ENCODE peak calls at places on chromosomes 11 and 22, in four cellular contexts. One of them, this sample, is unnamed.

GRCh38 chr11:92960886-92961285 is 8.6 kb upstream of the MTNR1B start:
- DNase-seq in H54: no peak
- DNase-seq in stimulated activated CD4-positive, alpha-beta T cell treated with anti-CD3 and anti-CD28 coated beads, TNF-alpha, amount 100 ng/mL, for 24 hours: no peak
- DNase-seq in HT1080: no peak
- DNase-seq in this sample: no peak

GRCh38 chr11:64885367-64886286 is 7.2 kb upstream of the EHD1 start:
- DNase-seq in HT1080: peak; percentile 49
- DNase-seq in H54: no peak
- DNase-seq in stimulated activated CD4-positive, alpha-beta T cell treated with anti-CD3 and anti-CD28 coated beads, TNF-alpha, amount 100 ng/mL, for 24 hours: no peak
- DNase-seq in this sample: peak; percentile 85

GRCh38 chr22:19079691-19080090 is 42.5 kb downstream of the DGCR2 start:
- DNase-seq in H54: no peak
- DNase-seq in HT1080: no peak
- DNase-seq in stimulated activated CD4-positive, alpha-beta T cell treated with anti-CD3 and anti-CD28 coated beads, TNF-alpha, amount 100 ng/mL, for 24 hours: no peak
- DNase-seq in this sample: no peak

GRCh38 chr11:116427903-116428637 is 344.7 kb downstream of the BUD13 start:
- DNase-seq in stimulated activated CD4-positive, alpha-beta T cell treated with anti-CD3 and anti-CD28 coated beads, TNF-alpha, amount 100 ng/mL, for 24 hours: no peak
- DNase-seq in H54: no peak
- DNase-seq in HT1080: peak; percentile 37
- DNase-seq in this sample: no peak

GRCh38 chr11:69442807-69443137 is 38.7 kb upstream of the LINC01488 start:
- DNase-seq in stimulated activated CD4-positive, alpha-beta T cell treated with anti-CD3 and anti-CD28 coated beads, TNF-alpha, amount 100 ng/mL, for 24 hours: no peak
- DNase-seq in HT1080: no peak
- DNase-seq in H54: no peak
- DNase-seq in this sample: peak; percentile 83

GRCh38 chr11:95566151-95566670 is 223.4 kb downstream of the FAM76B start:
- DNase-seq in H54: no peak
- DNase-seq in HT1080: no peak
- DNase-seq in stimulated activated CD4-positive, alpha-beta T cell treated with anti-CD3 and anti-CD28 coated beads, TNF-alpha, amount 100 ng/mL, for 24 hours: no peak
- DNase-seq in this sample: no peak

GRCh38 chr22:25497269-25497668 is 67.2 kb upstream of the GRK3 start:
- DNase-seq in stimulated activated CD4-positive, alpha-beta T cell treated with anti-CD3 and anti-CD28 coated beads, TNF-alpha, amount 100 ng/mL, for 24 hours: no peak
- DNase-seq in HT1080: peak; percentile 32
- DNase-seq in H54: no peak
- DNase-seq in this sample: no peak

GRCh38 chr11:44244649-44245308 is 65.2 kb downstream of the ALX4 start:
- DNase-seq in stimulated activated CD4-positive, alpha-beta T cell treated with anti-CD3 and anti-CD28 coated beads, TNF-alpha, amount 100 ng/mL, for 24 hours: no peak
- DNase-seq in HT1080: peak; percentile 44
- DNase-seq in H54: no peak
- DNase-seq in this sample: peak; percentile 33

GRCh38 chr11:44186531-44186930 is 91.1 kb downstream of the EXT2 start:
- DNase-seq in H54: no peak
- DNase-seq in stimulated activated CD4-positive, alpha-beta T cell treated with anti-CD3 and anti-CD28 coated beads, TNF-alpha, amount 100 ng/mL, for 24 hours: no peak
- DNase-seq in HT1080: no peak
- DNase-seq in this sample: no peak

GRCh38 chr11:102323542-102324261 is 6.4 kb downstream of the BIRC3 start:
- DNase-seq in stimulated activated CD4-positive, alpha-beta T cell treated with anti-CD3 and anti-CD28 coated beads, TNF-alpha, amount 100 ng/mL, for 24 hours: no peak
- DNase-seq in H54: no peak
- DNase-seq in HT1080: peak; percentile 50
- DNase-seq in this sample: peak; percentile 82

GRCh38 chr22:37907036-37907954 is 1.2 kb downstream of the MICALL1 start:
- DNase-seq in H54: no peak
- DNase-seq in HT1080: no peak
- DNase-seq in stimulated activated CD4-positive, alpha-beta T cell treated with anti-CD3 and anti-CD28 coated beads, TNF-alpha, amount 100 ng/mL, for 24 hours: no peak
- DNase-seq in this sample: peak; percentile 58

GRCh38 chr22:31680764-31681624 is 19.0 kb upstream of the PISD start:
- DNase-seq in H54: no peak
- DNase-seq in HT1080: peak; percentile 46
- DNase-seq in stimulated activated CD4-positive, alpha-beta T cell treated with anti-CD3 and anti-CD28 coated beads, TNF-alpha, amount 100 ng/mL, for 24 hours: no peak
- DNase-seq in this sample: peak; percentile 69

GRCh38 chr11:14768789-14769188 is 123.2 kb downstream of the CYP2R1 start:
- DNase-seq in H54: no peak
- DNase-seq in HT1080: no peak
- DNase-seq in stimulated activated CD4-positive, alpha-beta T cell treated with anti-CD3 and anti-CD28 coated beads, TNF-alpha, amount 100 ng/mL, for 24 hours: no peak
- DNase-seq in this sample: no peak

GRCh38 chr11:120108154-120108784 is 29.6 kb downstream of the TRIM29 start:
- DNase-seq in H54: peak; percentile 77
- DNase-seq in stimulated activated CD4-positive, alpha-beta T cell treated with anti-CD3 and anti-CD28 coated beads, TNF-alpha, amount 100 ng/mL, for 24 hours: peak; percentile 65
- DNase-seq in HT1080: peak; percentile 39
- DNase-seq in this sample: peak; percentile 58

GRCh38 chr11:10858505-10859360 is 880 bp upstream of the ZBED5 start:
- DNase-seq in H54: peak; percentile 7
- DNase-seq in stimulated activated CD4-positive, alpha-beta T cell treated with anti-CD3 and anti-CD28 coated beads, TNF-alpha, amount 100 ng/mL, for 24 hours: peak; percentile 40
- DNase-seq in HT1080: no peak
- DNase-seq in this sample: no peak

GRCh38 chr11:92702771-92703170 is 266.7 kb upstream of the MTNR1B start:
- DNase-seq in stimulated activated CD4-positive, alpha-beta T cell treated with anti-CD3 and anti-CD28 coated beads, TNF-alpha, amount 100 ng/mL, for 24 hours: no peak
- DNase-seq in HT1080: peak; percentile 83
- DNase-seq in H54: no peak
- DNase-seq in this sample: peak; percentile 78

This sample was measured in ELR.